ENCODE peak calls at places on chromosomes 1 and 21, in five cellular contexts. M, A, B, W and U are unnamed samples.

GRCh38 chr1:187513190-187513589 is 684.4 kb downstream of the PLA2G4A start:
- DNase-seq in B (peak), M (no peak), W (no peak), A (peak), U (no peak)

GRCh38 chr1:111879086-111879485 is 110.4 kb downstream of the KCND3 start:
- DNase-seq in B (no peak), W (no peak), A (peak), M (no peak), U (no peak)

GRCh38 chr1:183276386-183276785 is 90.3 kb downstream of the LAMC2 start:
- DNase-seq in B (no peak), A (no peak), M (peak), W (no peak), U (peak)

GRCh38 chr1:18530567-18531502 is 50.1 kb downstream of the KLHDC7A start:
- DNase-seq in M (no peak), B (no peak), W (no peak), A (no peak), U (no peak)

GRCh38 chr1:211548321-211549091 is 30.5 kb downstream of the SLC30A1 start:
- DNase-seq in W (no peak), A (peak), M (no peak), B (no peak), U (no peak)

GRCh38 chr1:22673486-22674409 is 20.7 kb downstream of the C1QB start:
- DNase-seq in M (no peak), A (peak), W (peak), B (peak), U (peak)

GRCh38 chr21:42219606-42220137 is 732 bp downstream of the ABCG1 start:
- DNase-seq in M (no peak), A (no peak), W (no peak), B (no peak), U (no peak)

GRCh38 chr1:183575606-183576005 is 14.7 kb downstream of the NCF2 start:
- DNase-seq in M (no peak), A (no peak), W (no peak), B (no peak), U (no peak)

GRCh38 chr1:205084360-205084759 is at the start of gene TMEM81:
- DNase-seq in A (no peak), M (no peak), B (no peak), W (no peak), U (no peak)

GRCh38 chr1:46036894-46037596 is 95.4 kb downstream of the PIK3R3 start:
- DNase-seq in W (peak), M (peak), B (peak), A (peak), U (peak)

GRCh38 chr1:71565267-71565666 is 484.4 kb upstream of the ZRANB2 start:
- DNase-seq in M (no peak), A (peak), W (no peak), B (peak), U (peak)

GRCh38 chr21:18245493-18245967 is 897 bp downstream of the CHODL start:
- DNase-seq in W (no peak), M (no peak), B (no peak), A (no peak), U (no peak)

GRCh38 chr21:42337830-42338729 is 12.7 kb downstream of the TFF2 start:
- DNase-seq in A (peak), M (no peak), B (peak), W (peak), U (peak)

GRCh38 chr1:187794561-187794960 is 965.8 kb downstream of the PLA2G4A start:
- DNase-seq in B (no peak), A (no peak), W (no peak), M (no peak), U (no peak)

GRCh38 chr1:155081472-155082300 is 3.0 kb downstream of the EFNA3 start:
- DNase-seq in W (no peak), A (peak), B (no peak), M (no peak), U (no peak)
- H3K4me3 ChIP-seq in W (no peak), A (peak), B (no peak), M (no peak), U (no peak)

GRCh38 chr21:34091607-34092006 is 18.2 kb downstream of the MRPS6 start:
- DNase-seq in B (no peak), W (no peak), M (no peak), A (no peak), U (no peak)

GRCh38 chr21:34093083-34093482 is 19.7 kb downstream of the MRPS6 start:
- DNase-seq in M (no peak), B (no peak), A (no peak), W (no peak), U (peak)

GRCh38 chr21:34092241-34092921 is 19.0 kb downstream of the MRPS6 start:
- DNase-seq in W (no peak), A (no peak), B (no peak), M (no peak), U (no peak)

GRCh38 chr21:34088752-34089151 is 15.4 kb downstream of the MRPS6 start:
- DNase-seq in B (no peak), W (no peak), A (no peak), M (no peak), U (peak)

GRCh38 chr21:34091032-34091431 is 17.7 kb downstream of the MRPS6 start:
- DNase-seq in M (no peak), W (no peak), A (no peak), B (no peak), U (no peak)
- TF ChIP-seq CTCF in M (no peak), W (no peak), A (no peak), B (no peak), U (no peak)

DNA sequence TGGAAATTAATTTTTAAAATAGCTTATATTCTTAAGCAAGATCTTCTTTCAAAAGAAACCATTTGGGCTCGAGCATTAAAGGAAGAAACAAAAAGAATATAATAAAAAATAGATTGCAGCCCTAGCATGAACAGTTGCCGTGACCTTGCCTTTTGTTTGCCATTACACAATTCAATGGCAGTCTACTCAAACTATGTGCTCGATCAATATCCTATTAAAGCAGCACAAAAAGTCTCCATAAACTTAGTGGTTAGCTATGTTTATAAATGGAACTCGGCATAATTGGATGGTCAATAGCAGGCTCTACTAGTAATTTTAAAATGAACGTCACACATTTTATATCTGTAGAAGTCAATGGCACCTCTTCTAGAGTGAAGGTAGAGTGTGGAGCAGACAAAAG is 256.5 kb downstream of the NFIA start:
- DNase-seq in W (no peak), M (no peak), A (no peak), B (no peak), U (no peak)
- H3K4me3 ChIP-seq in W (no peak), M (no peak), A (no peak), B (no peak), U (no peak)

GRCh38 chr1:30684881-30685795 is 38.2 kb downstream of the MATN1 start:
- DNase-seq in M (no peak), B (no peak), A (no peak), W (peak), U (no peak)
- TF ChIP-seq CTCF in M (no peak), B (no peak), A (no peak), W (peak), U (no peak)

DNA sequence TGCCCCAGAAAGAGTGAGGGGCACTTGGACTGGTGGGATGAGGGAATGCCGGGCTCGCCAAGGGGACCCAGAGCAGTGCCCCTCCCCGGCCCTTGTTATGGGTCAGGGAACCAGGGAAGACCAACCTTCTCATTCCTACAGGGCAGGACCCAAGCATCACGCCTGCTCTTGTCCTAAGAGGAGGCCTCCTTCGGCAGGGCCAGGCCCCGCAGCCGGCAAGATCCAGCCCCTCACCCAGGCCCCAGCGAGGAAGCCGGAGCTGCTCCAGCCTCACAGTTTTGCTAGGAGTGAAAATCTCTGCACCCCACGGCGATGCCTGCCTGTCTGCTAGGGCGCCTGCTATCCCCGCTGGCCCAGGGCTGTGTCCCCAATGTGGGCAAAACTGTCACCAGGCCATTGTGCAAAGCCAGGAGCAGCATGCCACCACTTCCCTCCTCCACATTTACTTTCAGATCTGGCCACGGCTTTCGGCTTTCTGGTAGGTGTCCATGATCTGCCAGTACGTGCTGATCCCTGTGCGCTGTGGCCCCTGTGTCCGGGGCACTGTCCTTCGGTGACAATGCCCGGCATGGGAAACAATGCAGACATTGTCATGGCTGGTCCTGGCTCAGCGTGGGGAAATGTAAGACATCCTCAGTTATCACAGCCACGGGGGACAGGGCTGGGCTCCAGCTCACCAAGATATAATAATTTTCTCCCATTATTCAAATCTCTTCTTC is 9.6 kb downstream of the ACTRT2 start:
- DNase-seq in B (no peak), A (no peak), M (no peak), W (no peak), U (no peak)
- H3K4me3 ChIP-seq in B (no peak), A (no peak), M (no peak), W (no peak), U (no peak)

GRCh38 chr1:214318956-214319355 is 38.0 kb downstream of the SMYD2 start:
- DNase-seq in M (no peak), A (no peak), B (no peak), W (no peak), U (no peak)

GRCh38 chr1:214321686-214322453 is 40.9 kb downstream of the SMYD2 start:
- DNase-seq in B (no peak), W (no peak), M (no peak), A (no peak), U (no peak)

GRCh38 chr1:214317734-214318133 is 36.8 kb downstream of the SMYD2 start:
- DNase-seq in M (no peak), W (no peak), A (no peak), B (peak), U (no peak)

GRCh38 chr1:214318356-214318755 is 37.4 kb downstream of the SMYD2 start:
- DNase-seq in W (no peak), M (no peak), B (peak), A (no peak), U (no peak)

DNA sequence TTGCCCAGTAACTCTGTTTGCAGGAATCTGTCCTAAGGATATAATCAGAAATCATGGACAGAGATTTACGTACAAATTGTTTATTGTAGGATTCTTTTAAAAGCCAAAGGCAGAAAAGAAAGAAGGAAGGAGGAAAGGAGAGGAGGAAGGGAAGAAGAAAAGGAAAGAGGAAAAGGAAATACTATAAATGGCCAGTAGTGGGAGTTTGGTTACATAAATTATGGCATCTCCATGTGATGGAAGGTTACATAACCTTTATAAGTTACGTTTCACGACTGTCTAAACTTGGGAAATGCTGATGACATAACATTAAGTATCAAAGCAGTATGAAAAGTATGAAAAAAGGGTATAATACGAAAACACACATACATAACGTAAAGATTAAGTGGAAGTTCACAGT is 39.0 kb downstream of the SMYD2 start:
- DNase-seq in A (no peak), M (no peak), B (no peak), W (no peak), U (no peak)
- TF ChIP-seq CTCF in A (peak), M (no peak), B (no peak), W (no peak), U (peak)